ENCODE peak calls at places on chromosomes 2 and 18, in nine cellular contexts. One of them, this sample, is unnamed.

GRCh38 chr18:59660976-59661743 is 36.1 kb downstream of the CCBE1 start:
- DNase-seq in HT1080: no peak
- DNase-seq in GM23338: no peak
- DNase-seq in fibroblast of pulmonary artery: peak
- DNase-seq in NCI-H774: no peak
- DNase-seq in Kasumi-1: no peak
- DNase-seq in D341Med: no peak
- DNase-seq in MCF 10A: peak
- DNase-seq in T1000: no peak
- DNase-seq in this sample: peak

GRCh38 chr2:42569116-42569711 is 782 bp downstream of the MTA3 start:
- DNase-seq in D341Med: peak
- DNase-seq in GM23338: peak
- DNase-seq in MCF 10A: peak
- DNase-seq in T1000: no peak
- DNase-seq in Kasumi-1: no peak
- DNase-seq in NCI-H774: peak
- DNase-seq in fibroblast of pulmonary artery: peak
- DNase-seq in HT1080: peak
- DNase-seq in this sample: peak

GRCh38 chr2:95022309-95023221 is 2.9 kb upstream of the MAL start:
- DNase-seq in D341Med: peak
- DNase-seq in HT1080: peak
- DNase-seq in MCF 10A: peak
- DNase-seq in Kasumi-1: peak
- DNase-seq in NCI-H774: peak
- DNase-seq in GM23338: peak
- DNase-seq in T1000: no peak
- DNase-seq in fibroblast of pulmonary artery: peak
- DNase-seq in this sample: peak

GRCh38 chr2:18435425-18436037 is 124.9 kb downstream of the RDH14 start:
- DNase-seq in MCF 10A: peak
- DNase-seq in T1000: no peak
- DNase-seq in HT1080: peak
- DNase-seq in GM23338: peak
- DNase-seq in D341Med: no peak
- DNase-seq in fibroblast of pulmonary artery: peak
- DNase-seq in NCI-H774: peak
- DNase-seq in Kasumi-1: peak
- DNase-seq in this sample: peak

GRCh38 chr2:137940191-137940590 is 24.1 kb upstream of the HNMT start:
- DNase-seq in D341Med: no peak
- DNase-seq in T1000: no peak
- DNase-seq in GM23338: no peak
- DNase-seq in MCF 10A: no peak
- DNase-seq in NCI-H774: no peak
- DNase-seq in HT1080: no peak
- DNase-seq in Kasumi-1: no peak
- DNase-seq in fibroblast of pulmonary artery: no peak
- DNase-seq in this sample: no peak

GRCh38 chr2:53755022-53755630 is 12.5 kb upstream of the CHAC2 start:
- DNase-seq in fibroblast of pulmonary artery: peak
- DNase-seq in NCI-H774: no peak
- DNase-seq in GM23338: no peak
- DNase-seq in Kasumi-1: no peak
- DNase-seq in MCF 10A: peak
- DNase-seq in HT1080: no peak
- DNase-seq in D341Med: no peak
- DNase-seq in T1000: no peak
- DNase-seq in this sample: peak

GRCh38 chr2:122491011-122491410 is 735.6 kb downstream of the TSN start:
- DNase-seq in NCI-H774: no peak
- DNase-seq in HT1080: peak
- DNase-seq in GM23338: no peak
- DNase-seq in T1000: no peak
- DNase-seq in fibroblast of pulmonary artery: peak
- DNase-seq in MCF 10A: peak
- DNase-seq in Kasumi-1: no peak
- DNase-seq in D341Med: no peak
- DNase-seq in this sample: no peak

GRCh38 chr2:133532919-133533318 is 35.3 kb downstream of the NCKAP5 start:
- DNase-seq in HT1080: peak
- DNase-seq in Kasumi-1: no peak
- DNase-seq in NCI-H774: no peak
- DNase-seq in MCF 10A: peak
- DNase-seq in GM23338: no peak
- DNase-seq in D341Med: no peak
- DNase-seq in T1000: peak
- DNase-seq in fibroblast of pulmonary artery: peak
- DNase-seq in this sample: peak

GRCh38 chr18:402129-402528 is 98.4 kb downstream of the COLEC12 start:
- DNase-seq in Kasumi-1: no peak
- DNase-seq in GM23338: no peak
- DNase-seq in MCF 10A: no peak
- DNase-seq in T1000: no peak
- DNase-seq in fibroblast of pulmonary artery: no peak
- DNase-seq in HT1080: peak
- DNase-seq in NCI-H774: no peak
- DNase-seq in D341Med: no peak
- DNase-seq in this sample: no peak

GRCh38 chr2:181846840-181847554 is 44.5 kb upstream of the ITPRID2 start:
- DNase-seq in fibroblast of pulmonary artery: no peak
- DNase-seq in Kasumi-1: no peak
- DNase-seq in GM23338: no peak
- DNase-seq in T1000: no peak
- DNase-seq in MCF 10A: no peak
- DNase-seq in HT1080: no peak
- DNase-seq in D341Med: no peak
- DNase-seq in NCI-H774: no peak
- DNase-seq in this sample: no peak

GRCh38 chr2:108390340-108390739 is 12.6 kb downstream of the SULT1C4 start:
- DNase-seq in NCI-H774: no peak
- DNase-seq in Kasumi-1: no peak
- DNase-seq in GM23338: no peak
- DNase-seq in D341Med: no peak
- DNase-seq in T1000: no peak
- DNase-seq in fibroblast of pulmonary artery: no peak
- DNase-seq in MCF 10A: no peak
- DNase-seq in HT1080: no peak
- DNase-seq in this sample: no peak

GRCh38 chr2:228318218-228318617 is 136.7 kb upstream of the SPHKAP start:
- DNase-seq in NCI-H774: no peak
- DNase-seq in T1000: peak
- DNase-seq in fibroblast of pulmonary artery: peak
- DNase-seq in D341Med: peak
- DNase-seq in MCF 10A: peak
- DNase-seq in HT1080: peak
- DNase-seq in GM23338: peak
- DNase-seq in Kasumi-1: peak
- DNase-seq in this sample: peak

GRCh38 chr18:28890796-28891195 is 713.9 kb upstream of the CDH2 start:
- DNase-seq in GM23338: no peak
- DNase-seq in NCI-H774: no peak
- DNase-seq in Kasumi-1: no peak
- DNase-seq in HT1080: no peak
- DNase-seq in D341Med: peak
- DNase-seq in MCF 10A: no peak
- DNase-seq in T1000: no peak
- DNase-seq in fibroblast of pulmonary artery: no peak
- DNase-seq in this sample: no peak

GRCh38 chr2:240795468-240795867 is 24.6 kb downstream of the KIF1A start:
- DNase-seq in HT1080: no peak
- DNase-seq in GM23338: no peak
- DNase-seq in fibroblast of pulmonary artery: no peak
- DNase-seq in MCF 10A: no peak
- DNase-seq in D341Med: no peak
- DNase-seq in Kasumi-1: no peak
- DNase-seq in T1000: no peak
- DNase-seq in NCI-H774: no peak
- DNase-seq in this sample: no peak

GRCh38 chr2:235008584-235009044 is 56.8 kb downstream of the SH3BP4 start:
- DNase-seq in NCI-H774: peak
- DNase-seq in HT1080: no peak
- DNase-seq in D341Med: no peak
- DNase-seq in Kasumi-1: no peak
- DNase-seq in MCF 10A: no peak
- DNase-seq in T1000: no peak
- DNase-seq in fibroblast of pulmonary artery: no peak
- DNase-seq in GM23338: no peak
- DNase-seq in this sample: no peak

GRCh38 chr2:21683838-21684237 is 560.1 kb downstream of the TDRD15 start:
- DNase-seq in GM23338: no peak
- DNase-seq in fibroblast of pulmonary artery: no peak
- DNase-seq in Kasumi-1: no peak
- DNase-seq in T1000: no peak
- DNase-seq in NCI-H774: no peak
- DNase-seq in HT1080: no peak
- DNase-seq in MCF 10A: no peak
- DNase-seq in D341Med: no peak
- DNase-seq in this sample: no peak

GRCh38 chr2:33265584-33266338 is 210.7 kb upstream of the RASGRP3 start:
- DNase-seq in Kasumi-1: no peak
- DNase-seq in NCI-H774: no peak
- DNase-seq in T1000: no peak
- DNase-seq in HT1080: peak
- DNase-seq in fibroblast of pulmonary artery: no peak
- DNase-seq in MCF 10A: no peak
- DNase-seq in GM23338: no peak
- DNase-seq in D341Med: no peak
- DNase-seq in this sample: no peak

GRCh38 chr18:183769-184168 is 25.4 kb downstream of the USP14 start:
- DNase-seq in HT1080: no peak
- DNase-seq in T1000: no peak
- DNase-seq in Kasumi-1: no peak
- DNase-seq in D341Med: peak
- DNase-seq in fibroblast of pulmonary artery: peak
- DNase-seq in GM23338: no peak
- DNase-seq in MCF 10A: peak
- DNase-seq in NCI-H774: no peak
- DNase-seq in this sample: peak

GRCh38 chr2:41600460-41600859 is 447.4 kb upstream of the PKDCC start:
- DNase-seq in fibroblast of pulmonary artery: peak
- DNase-seq in Kasumi-1: no peak
- DNase-seq in MCF 10A: no peak
- DNase-seq in D341Med: no peak
- DNase-seq in GM23338: no peak
- DNase-seq in NCI-H774: no peak
- DNase-seq in HT1080: no peak
- DNase-seq in T1000: no peak
- DNase-seq in this sample: no peak

GRCh38 chr2:125516496-125517109 is 1139.4 kb upstream of the GYPC start:
- DNase-seq in Kasumi-1: peak
- DNase-seq in HT1080: peak
- DNase-seq in GM23338: peak
- DNase-seq in D341Med: peak
- DNase-seq in fibroblast of pulmonary artery: peak
- DNase-seq in MCF 10A: peak
- DNase-seq in NCI-H774: no peak
- DNase-seq in T1000: no peak
- DNase-seq in this sample: peak

GRCh38 chr18:75162467-75162866 is 46.5 kb downstream of the PTGR3 start:
- DNase-seq in NCI-H774: no peak
- DNase-seq in Kasumi-1: no peak
- DNase-seq in T1000: no peak
- DNase-seq in MCF 10A: peak
- DNase-seq in HT1080: peak
- DNase-seq in D341Med: peak
- DNase-seq in GM23338: no peak
- DNase-seq in fibroblast of pulmonary artery: peak
- DNase-seq in this sample: peak

GRCh38 chr2:127884436-127884835 is 1.3 kb downstream of the AMMECR1L start:
- DNase-seq in T1000: no peak
- DNase-seq in NCI-H774: no peak
- DNase-seq in GM23338: peak
- DNase-seq in D341Med: no peak
- DNase-seq in MCF 10A: peak
- DNase-seq in Kasumi-1: no peak
- DNase-seq in HT1080: peak
- DNase-seq in fibroblast of pulmonary artery: peak
- DNase-seq in this sample: peak

GRCh38 chr2:120299561-120299960 is 46.4 kb upstream of the INHBB start:
- DNase-seq in fibroblast of pulmonary artery: no peak
- DNase-seq in NCI-H774: no peak
- DNase-seq in D341Med: no peak
- DNase-seq in T1000: no peak
- DNase-seq in MCF 10A: no peak
- DNase-seq in Kasumi-1: no peak
- DNase-seq in HT1080: no peak
- DNase-seq in GM23338: no peak
- DNase-seq in this sample: no peak

GRCh38 chr2:173631123-173631450 is 276.4 kb downstream of the CDCA7 start:
- DNase-seq in fibroblast of pulmonary artery: peak
- DNase-seq in MCF 10A: no peak
- DNase-seq in GM23338: no peak
- DNase-seq in D341Med: no peak
- DNase-seq in NCI-H774: no peak
- DNase-seq in HT1080: peak
- DNase-seq in T1000: no peak
- DNase-seq in Kasumi-1: no peak
- DNase-seq in this sample: no peak

GRCh38 chr18:49560277-49561126 is 1.4 kb upstream of the LIPG start:
- DNase-seq in GM23338: peak
- DNase-seq in Kasumi-1: no peak
- DNase-seq in NCI-H774: peak
- DNase-seq in fibroblast of pulmonary artery: no peak
- DNase-seq in D341Med: peak
- DNase-seq in T1000: no peak
- DNase-seq in HT1080: no peak
- DNase-seq in MCF 10A: no peak
- DNase-seq in this sample: no peak

GRCh38 chr2:74199871-74200305 is 1.5 kb downstream of the MTHFD2 start:
- DNase-seq in NCI-H774: no peak
- DNase-seq in MCF 10A: no peak
- DNase-seq in GM23338: no peak
- DNase-seq in Kasumi-1: no peak
- DNase-seq in HT1080: no peak
- DNase-seq in fibroblast of pulmonary artery: peak
- DNase-seq in D341Med: no peak
- DNase-seq in T1000: no peak
- DNase-seq in this sample: peak

GRCh38 chr2:189819297-189819704 is 35.1 kb downstream of the PMS1 start:
- DNase-seq in GM23338: no peak
- DNase-seq in NCI-H774: no peak
- DNase-seq in T1000: no peak
- DNase-seq in MCF 10A: no peak
- DNase-seq in D341Med: no peak
- DNase-seq in HT1080: peak
- DNase-seq in fibroblast of pulmonary artery: peak
- DNase-seq in Kasumi-1: no peak
- DNase-seq in this sample: peak

GRCh38 chr18:31040982-31041345 is 1.6 kb downstream of the DSC3 start:
- DNase-seq in MCF 10A: peak
- DNase-seq in Kasumi-1: no peak
- DNase-seq in fibroblast of pulmonary artery: peak
- DNase-seq in GM23338: peak
- DNase-seq in NCI-H774: no peak
- DNase-seq in HT1080: no peak
- DNase-seq in D341Med: no peak
- DNase-seq in T1000: no peak
- DNase-seq in this sample: peak

GRCh38 chr2:138066139-138066806 is 102.0 kb downstream of the HNMT start:
- DNase-seq in fibroblast of pulmonary artery: no peak
- DNase-seq in Kasumi-1: no peak
- DNase-seq in T1000: no peak
- DNase-seq in HT1080: no peak
- DNase-seq in GM23338: peak
- DNase-seq in MCF 10A: no peak
- DNase-seq in D341Med: no peak
- DNase-seq in NCI-H774: no peak
- DNase-seq in this sample: no peak

GRCh38 chr2:71668326-71669057 is 215.1 kb downstream of the DYSF start:
- DNase-seq in NCI-H774: no peak
- DNase-seq in T1000: no peak
- DNase-seq in Kasumi-1: no peak
- DNase-seq in HT1080: no peak
- DNase-seq in MCF 10A: no peak
- DNase-seq in fibroblast of pulmonary artery: no peak
- DNase-seq in D341Med: peak
- DNase-seq in GM23338: no peak
- DNase-seq in this sample: no peak

GRCh38 chr2:56531668-56532420 is 348.1 kb downstream of the CCDC85A start:
- DNase-seq in Kasumi-1: no peak
- DNase-seq in GM23338: no peak
- DNase-seq in MCF 10A: peak
- DNase-seq in HT1080: no peak
- DNase-seq in fibroblast of pulmonary artery: peak
- DNase-seq in T1000: no peak
- DNase-seq in NCI-H774: no peak
- DNase-seq in D341Med: no peak
- DNase-seq in this sample: peak